ENCODE peak calls at places on chromosomes 6 and 20, in seven cellular contexts. M is CD8-positive, alpha-beta T cell; G is sigmoid colon; R is foreskin keratinocyte; O is heart right ventricle; V is H9; S is left ventricle myocardium inferior. K is an unnamed sample.
A peak's percentile ranks its signal among the peaks of the same experiment; 100 is the strongest.

GRCh38 chr20:2397091-2397490 is 16.4 kb downstream of the TGM6 start:
- DNase-seq in M (no peak), G (no peak), R (no peak), O (no peak), V (no peak), S (no peak), K (no peak)

GRCh38 chr6:157235600-157236039 is 87.7 kb downstream of the TMEM242 start:
- DNase-seq in M (peak; percentile 64), G (peak; percentile 82), R (no peak), O (peak; percentile 59), V (peak; percentile 82), S (peak; percentile 64), K (no peak)

GRCh38 chr6:137297887-137298286 is 78.7 kb upstream of the IFNGR1 start:
- DNase-seq in M (no peak), G (no peak), R (no peak), O (no peak), V (peak; percentile 91), S (no peak), K (no peak)

GRCh38 chr20:46458891-46459750 is 52.7 kb upstream of the ELMO2 start:
- DNase-seq in M (no peak), G (no peak), R (no peak), O (no peak), V (peak; percentile 93), S (peak; percentile 21), K (no peak)

GRCh38 chr6:83757021-83757420 is 48.1 kb upstream of the SNAP91 start:
- DNase-seq in M (no peak), G (no peak), R (no peak), O (no peak), V (no peak), S (no peak), K (no peak)

GRCh38 chr20:1555952-1556351 is 1.6 kb downstream of the SIRPD start:
- DNase-seq in M (no peak), G (no peak), R (no peak), O (no peak), V (no peak), S (no peak), K (no peak)

GRCh38 chr20:43003318-43003928 is 186.3 kb downstream of the PTPRT start:
- DNase-seq in M (no peak), G (no peak), R (no peak), O (no peak), V (no peak), S (no peak), K (no peak)

GRCh38 chr6:73580247-73581149 is 59.7 kb upstream of the EEF1A1 start:
- DNase-seq in M (peak; percentile 64), G (peak; percentile 93), R (peak; percentile 96), O (peak; percentile 82), V (peak; percentile 97), S (peak; percentile 78), K (peak; percentile 94)

GRCh38 chr20:48618631-48619030 is 209.2 kb downstream of the PREX1 start:
- DNase-seq in M (no peak), G (no peak), R (no peak), O (no peak), V (no peak), S (no peak), K (no peak)

GRCh38 chr20:54112221-54112884 is 42.0 kb upstream of the BCAS1 start:
- DNase-seq in M (no peak), G (peak; percentile 71), R (no peak), O (no peak), V (no peak), S (no peak), K (no peak)

GRCh38 chr6:56864171-56864616 is 90.7 kb upstream of the BEND6 start:
- DNase-seq in M (no peak), G (no peak), R (no peak), O (no peak), V (no peak), S (no peak), K (no peak)

GRCh38 chr20:50379991-50380696 is 130.0 kb upstream of the PTPN1 start:
- DNase-seq in M (no peak), G (no peak), R (no peak), O (no peak), V (no peak), S (no peak), K (no peak)

GRCh38 chr6:54107470-54107869 is 3.8 kb upstream of the MLIP start:
- DNase-seq in M (no peak), G (no peak), R (no peak), O (no peak), V (no peak), S (no peak), K (no peak)

GRCh38 chr6:158818008-158818579 is 1.1 kb downstream of the EZR start:
- DNase-seq in M (peak; percentile 85), G (peak; percentile 89), R (no peak), O (peak; percentile 65), V (peak; percentile 76), S (peak; percentile 81), K (no peak)

GRCh38 chr6:3841711-3842565 is 7.2 kb upstream of the FAM50B start:
- DNase-seq in M (no peak), G (no peak), R (peak; percentile 46), O (no peak), V (no peak), S (no peak), K (no peak)

GRCh38 chr6:63504777-63505384 is 67.4 kb upstream of the LOC128125822 start:
- DNase-seq in M (no peak), G (no peak), R (no peak), O (no peak), V (no peak), S (no peak), K (no peak)

GRCh38 chr6:10441004-10441654 is 26.3 kb upstream of the TFAP2A start:
- DNase-seq in M (no peak), G (no peak), R (peak; percentile 99), O (no peak), V (no peak), S (no peak), K (peak; percentile 53)

GRCh38 chr6:81977488-81977887 is 225.0 kb upstream of the TENT5A start:
- DNase-seq in M (no peak), G (no peak), R (no peak), O (no peak), V (no peak), S (no peak), K (no peak)

GRCh38 chr6:49550413-49551125 is at the start of gene C6orf141:
- DNase-seq in M (no peak), G (no peak), R (no peak), O (no peak), V (peak; percentile 90), S (no peak), K (no peak)

GRCh38 chr6:169070506-169071176 is 183.0 kb downstream of the THBS2 start:
- DNase-seq in M (no peak), G (peak; percentile 97), R (peak; percentile 85), O (peak; percentile 51), V (no peak), S (peak; percentile 67), K (peak; percentile 97)

GRCh38 chr6:50128420-50129005 is 78.8 kb upstream of the DEFB112 start:
- DNase-seq in M (no peak), G (no peak), R (no peak), O (no peak), V (no peak), S (no peak), K (no peak)

GRCh38 chr6:85580878-85581267 is 12.8 kb downstream of the SNX14 start:
- DNase-seq in M (no peak), G (no peak), R (no peak), O (peak; percentile 45), V (peak; percentile 58), S (peak; percentile 40), K (no peak)

GRCh38 chr6:43862925-43863324 is 92.9 kb downstream of the VEGFA start:
- DNase-seq in M (no peak), G (no peak), R (no peak), O (no peak), V (no peak), S (no peak), K (no peak)

GRCh38 chr20:31568773-31569162 is 36.3 kb upstream of the ID1 start:
- DNase-seq in M (no peak), G (no peak), R (no peak), O (no peak), V (no peak), S (no peak), K (no peak)
- H3K27ac ChIP-seq in M (no peak overlapping the region), G (peak overlapping the region; percentile 95), R (no peak overlapping the region), O (peak overlapping the region; percentile 92), V (no peak overlapping the region), S (peak overlapping the region; percentile 96), K (peak overlapping the region; percentile 21)

DNA sequence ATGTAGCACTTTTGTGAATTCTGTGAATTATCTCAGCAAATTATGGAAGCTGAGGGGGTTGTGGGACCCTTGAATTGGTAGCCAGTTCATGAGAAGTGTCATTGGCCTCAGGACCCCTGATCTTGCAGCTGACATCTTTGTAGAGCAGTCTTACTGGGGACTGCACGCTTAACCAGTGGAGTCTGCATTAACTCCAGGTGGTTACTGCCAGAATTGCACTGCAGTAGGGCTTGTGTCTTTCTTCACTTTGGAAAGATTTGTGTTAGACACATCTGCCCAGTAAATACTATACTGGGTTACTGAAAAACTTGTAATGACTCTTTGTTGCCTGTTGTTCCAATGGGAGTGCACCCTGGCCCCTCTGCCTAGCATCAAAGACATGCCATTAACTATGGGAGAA is 21.2 kb upstream of the CDKN1A start:
- DNase-seq in M (no peak), G (no peak), R (no peak), O (no peak), V (no peak), S (no peak), K (no peak)
- TF ChIP-seq CTCF in M (no peak), G (no peak), R (no peak), O (no peak), V (no peak), S (no peak), K (no peak)

DNA sequence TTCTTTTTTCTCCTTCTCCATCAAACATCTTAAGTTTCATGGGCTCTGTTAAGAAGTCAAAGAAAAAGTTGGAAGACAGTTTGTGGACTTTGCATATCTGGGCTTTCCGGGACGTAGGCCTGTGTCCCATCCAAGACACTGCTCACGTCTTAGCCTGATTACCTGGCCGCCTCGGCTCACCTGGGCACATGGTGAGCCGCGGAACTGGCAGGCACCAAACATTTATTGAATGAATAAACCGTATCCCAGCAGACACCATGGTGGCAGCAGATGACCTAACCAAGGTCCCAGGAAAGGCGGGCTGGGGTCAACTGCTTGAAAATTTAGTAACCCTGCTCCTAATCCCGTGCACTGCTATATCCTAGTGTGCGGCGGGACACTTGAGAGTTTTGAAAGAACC is 35.6 kb downstream of the GNAS start:
- DNase-seq in M (no peak), G (no peak), R (no peak), O (no peak), V (no peak), S (no peak), K (no peak)
- H3K27ac ChIP-seq in M (peak overlapping the region; percentile 72), G (peak overlapping the region; percentile 98), R (no peak overlapping the region), O (peak overlapping the region; percentile 70), V (no peak overlapping the region), S (peak overlapping the region; percentile 98), K (no peak overlapping the region)

DNA sequence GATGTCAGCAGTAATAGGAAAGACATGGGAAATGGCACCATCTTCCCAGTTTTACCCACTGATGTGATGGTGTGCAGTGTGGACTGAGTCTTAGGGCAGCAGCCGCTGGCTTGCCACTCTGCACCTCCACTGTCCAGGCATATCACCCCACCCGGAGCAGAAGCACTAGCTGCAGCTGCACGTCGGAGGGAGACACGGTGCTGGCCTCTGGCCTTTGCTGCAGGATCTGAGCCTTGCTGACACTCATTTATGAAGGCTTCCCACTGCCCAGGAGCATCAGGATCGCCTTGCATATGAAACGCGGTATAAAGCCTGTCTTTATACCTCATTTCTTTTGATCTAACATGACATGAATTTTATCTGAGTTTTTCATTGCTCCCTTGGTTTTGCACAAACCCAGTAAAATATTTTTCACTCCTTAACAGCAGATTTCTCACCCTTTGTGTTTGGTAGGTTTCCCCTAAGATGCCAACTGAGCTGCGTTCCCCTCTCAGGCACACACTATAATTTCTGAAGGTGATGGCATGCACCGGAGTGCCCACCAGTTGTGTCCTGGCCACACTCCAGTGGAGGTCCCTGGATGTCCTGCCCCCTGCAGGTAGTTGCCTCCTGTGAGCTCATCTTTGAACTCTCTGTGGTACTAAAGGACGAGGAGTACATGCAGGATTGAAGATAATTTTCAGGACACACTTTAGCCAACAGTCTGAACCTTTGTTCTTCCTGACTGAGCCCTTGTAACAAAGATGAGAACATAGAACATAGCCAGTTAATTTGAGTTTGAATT is 8.9 kb upstream of the EXOC2 start:
- DNase-seq in M (no peak), G (no peak), R (no peak), O (no peak), V (no peak), S (no peak), K (no peak)
- TF ChIP-seq CTCF in M (no peak), G (no peak), R (peak; percentile 17), O (no peak), V (peak; percentile 57), S (no peak), K (no peak)

K was measured in AG04450.